ENCODE peak calls at places on chromosomes 12 and 14, in four cellular contexts. D is aorta, I is iPS DF 6.9, P is right atrium auricular region. C is an unnamed sample.

GRCh38 chr12:34396006-34396860 is 373.9 kb downstream of the ALG10 start:
- DNase-seq in D (peak), I (no peak), P (peak), C (peak)

GRCh38 chr12:38289396-38289795 is 27.2 kb upstream of the ALG10B start:
- DNase-seq in D (no peak), P (no peak), I (no peak), C (no peak)

GRCh38 chr14:99266181-99267178 is 5.5 kb downstream of the BCL11B start:
- DNase-seq in I (no peak), P (peak), D (peak), C (peak)

GRCh38 chr12:6752931-6753771 is at the start of gene MLF2:
- DNase-seq in I (no peak), P (peak), D (peak), C (peak)

GRCh38 chr12:121608301-121608700 is 18.0 kb upstream of the ORAI1 start:
- DNase-seq in I (no peak), D (no peak), P (no peak), C (peak)

GRCh38 chr12:56753566-56753965 is 1.4 kb upstream of the PRIM1 start:
- DNase-seq in I (no peak), D (no peak), P (no peak), C (no peak)

GRCh38 chr14:103535081-103535890 is 6.3 kb downstream of the TRMT61A start:
- DNase-seq in D (no peak), P (no peak), I (no peak), C (peak)

GRCh38 chr12:106919910-106920544 is 35.7 kb upstream of the TMEM263 start:
- DNase-seq in P (no peak), D (no peak), I (no peak), C (no peak)

GRCh38 chr14:91870001-91870400 is 2.7 kb upstream of the TC2N start:
- DNase-seq in P (no peak), I (no peak), D (no peak), C (no peak)

GRCh38 chr14:22463763-22464173 is 125.3 kb downstream of the DAD1 start:
- DNase-seq in D (no peak), P (no peak), I (no peak), C (no peak)

GRCh38 chr12:4789776-4790175 is 69.6 kb downstream of the GALNT8 start:
- DNase-seq in D (no peak), P (no peak), I (no peak), C (no peak)

GRCh38 chr14:51620036-51620435 is 31.7 kb upstream of the FRMD6 start:
- DNase-seq in D (no peak), I (no peak), P (no peak), C (no peak)

GRCh38 chr12:10147714-10148403 is 17.9 kb upstream of the CLEC7A start:
- DNase-seq in D (no peak), I (no peak), P (no peak), C (no peak)

GRCh38 chr12:42485823-42486222 is 103.7 kb downstream of the PRICKLE1 start:
- DNase-seq in I (peak), D (no peak), P (no peak), C (no peak)

GRCh38 chr14:73757876-73758391 is 43.8 kb upstream of the PNMA1 start:
- DNase-seq in D (no peak), P (no peak), I (no peak), C (no peak)

GRCh38 chr12:10982244-10982643 is 4.5 kb downstream of the TAS2R50 start:
- DNase-seq in I (no peak), D (no peak), P (no peak), C (no peak)

GRCh38 chr14:99807413-99808132 is 14.4 kb downstream of the EML1 start:
- DNase-seq in P (no peak), I (no peak), D (no peak), C (no peak)

GRCh38 chr12:31558521-31558920 is 32.4 kb downstream of the DENND5B start:
- DNase-seq in D (no peak), I (no peak), P (no peak), C (no peak)

GRCh38 chr14:69333791-69334337 is 64.2 kb downstream of the ERH start:
- DNase-seq in I (no peak), P (no peak), D (peak), C (no peak)

GRCh38 chr12:92581579-92581978 is 121.2 kb upstream of the PLEKHG7 start:
- DNase-seq in P (no peak), I (no peak), D (no peak), C (no peak)

GRCh38 chr14:68733086-68733621 is 59.7 kb downstream of the ZFP36L1 start:
- DNase-seq in I (no peak), D (no peak), P (no peak), C (peak)

GRCh38 chr12:115223322-115223721 is 539.3 kb upstream of the TBX3 start:
- DNase-seq in P (no peak), D (no peak), I (no peak), C (no peak)

GRCh38 chr12:116690016-116690709 is 47.7 kb downstream of the SPRING1 start:
- DNase-seq in D (no peak), I (no peak), P (no peak), C (no peak)

GRCh38 chr12:76535170-76535569 is 24.4 kb downstream of the OSBPL8 start:
- DNase-seq in I (no peak), D (no peak), P (no peak), C (no peak)

GRCh38 chr12:128947199-128947598 is 93.9 kb downstream of the GLT1D1 start:
- DNase-seq in P (no peak), D (no peak), I (no peak), C (no peak)

GRCh38 chr14:77498120-77498979 is at the start of gene ISM2:
- DNase-seq in D (no peak), P (no peak), I (peak), C (peak)

GRCh38 chr12:80226576-80226975 is 127.2 kb downstream of the OTOGL start:
- DNase-seq in P (no peak), D (no peak), I (no peak), C (no peak)

GRCh38 chr12:4539167-4539870 is 629 bp downstream of the RAD51AP1 start:
- DNase-seq in D (no peak), I (no peak), P (no peak), C (no peak)

GRCh38 chr14:51293926-51294290 is 53.9 kb downstream of the TMX1 start:
- DNase-seq in P (no peak), D (no peak), I (no peak), C (no peak)

GRCh38 chr12:83537428-83538053 is 850.8 kb downstream of the TMTC2 start:
- DNase-seq in P (no peak), D (no peak), I (no peak), C (no peak)

GRCh38 chr12:6688543-6688999 is 604 bp downstream of the ZNF384 start:
- DNase-seq in I (peak), P (no peak), D (peak), C (peak)

GRCh38 chr12:113142173-113142885 is 6.8 kb upstream of the RASAL1 start:
- DNase-seq in D (peak), P (no peak), I (no peak), C (peak)

GRCh38 chr12:50246873-50247612 is 36.3 kb downstream of the LIMA1 start:
- DNase-seq in I (no peak), D (peak), P (peak), C (peak)
- H3K27ac ChIP-seq in I (no peak), D (peak), P (peak), C (peak)

GRCh38 chr14:64732066-64732465 is 27.8 kb downstream of the PLEKHG3 start:
- DNase-seq in D (peak), I (no peak), P (no peak), C (no peak)
- H3K27ac ChIP-seq in D (no peak), I (no peak), P (no peak), C (no peak)

DNA sequence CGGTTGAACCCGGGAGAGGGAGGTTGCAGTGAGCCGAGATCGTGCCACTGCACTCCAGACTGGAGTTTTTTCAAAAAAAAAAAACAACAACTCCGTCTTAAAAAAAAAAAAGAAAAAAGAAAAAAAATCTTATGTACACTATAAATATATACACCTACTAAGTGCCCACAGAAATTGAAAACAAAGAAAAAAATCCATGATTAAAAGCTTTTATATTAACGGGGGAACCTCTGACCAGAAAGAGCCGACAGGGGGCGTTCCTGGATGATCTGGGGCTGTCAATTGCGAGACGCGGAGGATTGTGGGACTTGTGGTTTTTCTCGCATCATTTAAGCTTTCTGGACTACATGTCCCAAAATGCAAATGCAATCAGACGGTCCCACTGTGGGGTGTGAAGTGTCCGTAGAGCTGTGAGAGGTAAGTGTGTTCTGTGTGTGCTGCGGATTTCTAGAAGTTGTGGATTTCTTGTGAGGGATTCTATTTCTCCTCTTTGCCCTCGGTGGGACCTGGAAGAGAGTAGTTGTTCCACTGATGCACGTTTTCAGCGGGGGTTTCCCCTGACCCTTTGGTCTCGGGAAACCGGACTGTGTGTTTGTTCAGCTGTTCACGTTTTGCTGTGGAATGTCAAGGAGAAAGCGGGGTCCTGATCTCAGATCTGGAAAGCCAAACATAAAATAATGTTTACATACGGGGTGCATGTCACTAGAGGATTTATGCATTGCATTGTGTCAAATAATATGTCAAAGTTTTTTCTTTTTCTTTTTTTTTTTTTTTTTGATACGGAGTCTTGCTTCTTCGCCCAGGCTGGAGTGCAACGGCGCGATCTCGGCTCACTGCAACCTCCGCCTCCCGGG is at the start of gene SIRT4:
- DNase-seq in D (peak), I (no peak), P (peak), C (peak)
- H3K27ac ChIP-seq in D (peak), I (no peak), P (peak), C (peak)

DNA sequence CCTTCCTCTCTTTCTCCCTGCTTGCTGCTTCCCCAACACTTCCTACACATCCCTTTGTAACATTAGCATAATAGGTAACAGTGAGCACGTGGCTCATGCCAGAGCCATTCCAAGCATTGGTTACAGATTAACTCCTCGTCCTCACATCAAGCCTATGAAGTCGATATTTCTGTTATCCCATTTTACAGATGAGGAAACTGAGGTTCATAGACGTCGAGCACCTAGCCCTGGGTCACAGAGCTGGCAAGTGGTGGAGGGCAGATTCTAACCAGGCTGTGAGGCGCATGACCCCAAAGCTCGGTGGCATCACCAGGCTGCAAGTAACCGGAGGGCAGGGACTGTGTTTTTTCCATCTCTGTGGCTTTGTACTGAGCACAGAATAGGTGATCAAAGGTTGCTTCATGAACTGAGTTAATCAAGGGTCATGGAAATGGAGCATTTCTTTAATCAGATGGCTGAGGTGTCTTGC is 5.7 kb upstream of the SERPINA1 start:
- DNase-seq in I (no peak), P (no peak), D (no peak), C (no peak)
- H3K27ac ChIP-seq in I (no peak), P (no peak), D (no peak), C (no peak)

C was measured in right cardiac atrium.